ENCODE peak calls at places on chromosomes 5 and 9, in seven cellular contexts. C, A, F, E, K, U and H are unnamed samples.

GRCh38 chr5:61301345-61301744 is 30.7 kb upstream of the ZSWIM6 start:
- DNase-seq in C (no peak), A (no peak), F (no peak), E (no peak), K (no peak), U (no peak), H (no peak)

GRCh38 chr5:150000990-150001659 is 586 bp downstream of the HMGXB3 start:
- DNase-seq in C (peak), A (no peak), F (no peak), E (peak), K (no peak), U (peak), H (peak)

GRCh38 chr9:22141906-22142305 is 132.8 kb upstream of the CDKN2B start:
- DNase-seq in C (no peak), A (no peak), F (no peak), E (no peak), K (peak), U (no peak), H (no peak)

GRCh38 chr5:149777382-149777781 is 47.3 kb downstream of the PPARGC1B start:
- DNase-seq in C (no peak), A (no peak), F (no peak), E (no peak), K (no peak), U (no peak), H (no peak)

GRCh38 chr9:35688558-35689350 is 971 bp downstream of the TPM2 start:
- DNase-seq in C (no peak), A (no peak), F (peak), E (no peak), K (peak), U (no peak), H (no peak)

GRCh38 chr9:37412431-37413151 is 9.9 kb upstream of the GRHPR start:
- DNase-seq in C (no peak), A (no peak), F (no peak), E (no peak), K (no peak), U (no peak), H (no peak)

GRCh38 chr9:95588724-95589282 is 72.0 kb upstream of the PTCH1 start:
- DNase-seq in C (no peak), A (no peak), F (no peak), E (no peak), K (peak), U (no peak), H (no peak)

GRCh38 chr9:135108801-135109500 is 21.5 kb downstream of the OLFM1 start:
- DNase-seq in C (no peak), A (no peak), F (no peak), E (no peak), K (no peak), U (no peak), H (no peak)

GRCh38 chr5:60677831-60678664 is 21.9 kb downstream of the DEPDC1B start:
- DNase-seq in C (peak), A (no peak), F (no peak), E (peak), K (peak), U (peak), H (no peak)

GRCh38 chr5:151772029-151772867 is 494 bp downstream of the G3BP1 start:
- DNase-seq in C (peak), A (no peak), F (no peak), E (peak), K (peak), U (peak), H (peak)

GRCh38 chr5:59956130-59956773 is 62.7 kb upstream of the PDE4D start:
- DNase-seq in C (no peak), A (no peak), F (no peak), E (no peak), K (no peak), U (no peak), H (no peak)

GRCh38 chr5:142881076-142881466 is 110.9 kb downstream of the ARHGAP26 start:
- DNase-seq in C (no peak), A (no peak), F (no peak), E (no peak), K (no peak), U (no peak), H (no peak)

GRCh38 chr5:11904270-11904906 is at the start of gene CTNND2:
- DNase-seq in C (no peak), A (no peak), F (no peak), E (no peak), K (no peak), U (peak), H (no peak)

GRCh38 chr5:152676177-152676576 is 271.1 kb upstream of the NMUR2 start:
- DNase-seq in C (no peak), A (no peak), F (no peak), E (no peak), K (no peak), U (no peak), H (no peak)

GRCh38 chr9:94176582-94176981 is 82.5 kb upstream of the ZNF169 start:
- DNase-seq in C (no peak), A (no peak), F (no peak), E (no peak), K (peak), U (no peak), H (no peak)

GRCh38 chr5:50717615-50718014 is 51.2 kb downstream of the PARP8 start:
- DNase-seq in C (no peak), A (no peak), F (no peak), E (no peak), K (no peak), U (no peak), H (no peak)

GRCh38 chr5:44506561-44506960 is 117.3 kb upstream of the FGF10 start:
- DNase-seq in C (no peak), A (no peak), F (no peak), E (no peak), K (no peak), U (no peak), H (no peak)

GRCh38 chr5:117486879-117487391 is 912.3 kb upstream of the SEMA6A start:
- DNase-seq in C (peak), A (no peak), F (peak), E (no peak), K (no peak), U (no peak), H (no peak)

GRCh38 chr5:109816732-109817131 is 127.0 kb downstream of the MAN2A1 start:
- DNase-seq in C (no peak), A (no peak), F (no peak), E (no peak), K (no peak), U (no peak), H (no peak)

GRCh38 chr9:115262952-115263351 is 145.0 kb upstream of the TNC start:
- DNase-seq in C (no peak), A (no peak), F (no peak), E (no peak), K (no peak), U (peak), H (no peak)

GRCh38 chr5:27083763-27084420 is 45.5 kb upstream of the CDH9 start:
- DNase-seq in C (no peak), A (no peak), F (no peak), E (no peak), K (no peak), U (no peak), H (no peak)

GRCh38 chr5:112923148-112923917 is 1.3 kb upstream of the REEP5 start:
- DNase-seq in C (no peak), A (no peak), F (no peak), E (no peak), K (no peak), U (no peak), H (no peak)

GRCh38 chr9:128911529-128912035 is 9.2 kb upstream of the PHYHD1 start:
- DNase-seq in C (no peak), A (no peak), F (no peak), E (no peak), K (peak), U (no peak), H (no peak)

GRCh38 chr5:3385874-3386536 is 209.6 kb upstream of the IRX1 start:
- DNase-seq in C (no peak), A (no peak), F (no peak), E (no peak), K (no peak), U (no peak), H (no peak)

DNA sequence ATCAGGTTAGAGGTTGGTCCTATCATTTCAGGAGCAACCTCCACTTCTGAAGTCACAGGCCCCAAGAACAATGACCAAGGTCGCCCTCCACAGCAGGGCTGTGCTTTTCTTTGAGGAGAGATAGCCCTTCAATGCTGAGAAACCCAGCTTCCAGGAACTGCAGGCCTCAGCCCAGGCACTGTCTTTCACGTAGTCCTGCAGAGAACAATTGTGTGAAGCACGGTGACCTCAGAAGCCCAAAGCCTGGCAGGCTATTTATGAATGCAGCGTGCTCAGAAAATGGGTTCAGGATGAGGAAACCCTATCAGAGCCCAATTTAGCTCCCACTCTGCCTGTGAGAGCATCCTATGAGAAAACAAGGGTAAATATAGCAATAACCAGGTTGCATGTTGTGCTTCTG is 388.3 kb downstream of the PLK2 start:
- DNase-seq in C (no peak), A (no peak), F (no peak), E (no peak), K (no peak), U (no peak), H (no peak)
- TF ChIP-seq POLR2AphosphoS5 in C (no peak), A (no peak), F (no peak), E (no peak), K (no peak), U (no peak), H (no peak)

GRCh38 chr5:175610898-175611297 is 47.0 kb upstream of the HRH2 start:
- DNase-seq in C (no peak), A (no peak), F (no peak), E (no peak), K (no peak), U (no peak), H (no peak)

GRCh38 chr5:175617447-175617846 is 40.4 kb upstream of the HRH2 start:
- DNase-seq in C (no peak), A (no peak), F (no peak), E (no peak), K (no peak), U (no peak), H (no peak)

GRCh38 chr5:175610381-175610780 is 47.5 kb upstream of the HRH2 start:
- DNase-seq in C (no peak), A (no peak), F (no peak), E (no peak), K (no peak), U (no peak), H (no peak)

GRCh38 chr5:175616083-175616482 is 41.8 kb upstream of the HRH2 start:
- DNase-seq in C (no peak), A (no peak), F (no peak), E (no peak), K (no peak), U (no peak), H (no peak)

GRCh38 chr5:175614223-175614622 is 43.6 kb upstream of the HRH2 start:
- DNase-seq in C (no peak), A (no peak), F (no peak), E (no peak), K (no peak), U (no peak), H (no peak)
- TF ChIP-seq POLR2AphosphoS5 in C (no peak), A (no peak), F (no peak), E (no peak), K (no peak), U (no peak), H (no peak)

GRCh38 chr9:79570449-79571308 is 1.1 kb upstream of the TLE4 start:
- DNase-seq in C (peak), A (no peak), F (no peak), E (peak), K (no peak), U (peak), H (peak)
- TF ChIP-seq POLR2AphosphoS5 in C (no peak), A (no peak), F (no peak), E (no peak), K (no peak), U (peak), H (no peak)

GRCh38 chr5:14153932-14154646 is 10.9 kb downstream of the TRIO start:
- DNase-seq in C (peak), A (no peak), F (no peak), E (peak), K (no peak), U (no peak), H (no peak)
- TF ChIP-seq POLR2AphosphoS5 in C (peak), A (peak), F (no peak), E (no peak), K (no peak), U (no peak), H (no peak)

GRCh38 chr5:168974081-168974480 is 326.9 kb downstream of the SLIT3 start:
- DNase-seq in C (no peak), A (no peak), F (no peak), E (no peak), K (no peak), U (no peak), H (no peak)

GRCh38 chr5:168975331-168975730 is 325.6 kb downstream of the SLIT3 start:
- DNase-seq in C (no peak), A (no peak), F (no peak), E (no peak), K (no peak), U (no peak), H (no peak)

GRCh38 chr5:168978015-168978414 is 322.9 kb downstream of the SLIT3 start:
- DNase-seq in C (no peak), A (no peak), F (no peak), E (no peak), K (no peak), U (no peak), H (no peak)

GRCh38 chr5:168978500-168978899 is 322.4 kb downstream of the SLIT3 start:
- DNase-seq in C (no peak), A (no peak), F (no peak), E (no peak), K (no peak), U (no peak), H (no peak)

GRCh38 chr5:168976311-168976893 is 324.5 kb downstream of the SLIT3 start:
- DNase-seq in C (no peak), A (no peak), F (no peak), E (no peak), K (no peak), U (peak), H (no peak)
- TF ChIP-seq POLR2AphosphoS5 in C (no peak), A (no peak), F (no peak), E (no peak), K (no peak), U (peak), H (no peak)

GRCh38 chr9:108478871-108479332 is 376.9 kb downstream of the ACTL7B start:
- DNase-seq in C (no peak), A (no peak), F (no peak), E (no peak), K (peak), U (no peak), H (no peak)

GRCh38 chr9:108479989-108480652 is 375.7 kb downstream of the ACTL7B start:
- DNase-seq in C (no peak), A (no peak), F (no peak), E (no peak), K (no peak), U (no peak), H (no peak)

GRCh38 chr9:108476574-108476973 is 379.2 kb downstream of the ACTL7B start:
- DNase-seq in C (no peak), A (no peak), F (no peak), E (no peak), K (no peak), U (no peak), H (no peak)

GRCh38 chr9:108477538-108478006 is 378.2 kb downstream of the ACTL7B start:
- DNase-seq in C (peak), A (peak), F (no peak), E (no peak), K (peak), U (no peak), H (no peak)

DNA sequence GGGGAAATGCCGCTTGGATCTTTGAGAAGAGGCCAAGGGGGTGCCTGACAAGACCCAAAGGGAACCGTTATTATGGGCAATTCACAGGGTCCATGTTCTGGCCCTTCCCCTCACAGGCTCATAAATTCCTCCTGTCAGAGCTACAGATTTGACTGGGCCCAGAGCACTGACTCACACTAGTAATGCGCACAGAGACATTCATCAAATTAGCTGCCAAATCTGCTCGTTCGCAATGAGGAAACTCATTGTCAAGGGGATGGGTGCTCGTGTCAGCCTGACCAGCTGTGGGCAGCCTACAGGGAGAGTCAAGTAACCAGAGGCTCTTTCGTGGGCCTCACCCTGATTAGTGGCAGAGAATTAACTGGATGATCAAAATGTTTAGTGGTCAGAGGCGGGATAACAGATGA is 377.4 kb downstream of the ACTL7B start:
- DNase-seq in C (peak), A (no peak), F (no peak), E (no peak), K (no peak), U (no peak), H (peak)
- TF ChIP-seq POLR2AphosphoS5 in C (peak), A (no peak), F (no peak), E (no peak), K (no peak), U (peak), H (peak)

GRCh38 chr5:160083501-160083900 is 35.7 kb downstream of the PWWP2A start:
- DNase-seq in C (no peak), A (no peak), F (no peak), E (no peak), K (no peak), U (no peak), H (no peak)
- TF ChIP-seq POLR2AphosphoS5 in C (no peak), A (no peak), F (no peak), E (no peak), K (no peak), U (no peak), H (no peak)

GRCh38 chr9:130493476-130493875 is 48.7 kb downstream of the ASS1 start:
- DNase-seq in C (no peak), A (no peak), F (no peak), E (no peak), K (no peak), U (no peak), H (no peak)
- TF ChIP-seq POLR2AphosphoS5 in C (no peak), A (no peak), F (no peak), E (no peak), K (no peak), U (no peak), H (no peak)